ENCODE peak calls at places on chromosome 14, in seven cellular contexts. L, C, N, O, B, W and R are unnamed samples.

GRCh38 chr14:82855912-82856381 is 1322.3 kb upstream of the SEL1L start:
- DNase-seq in C (no peak), B (peak), N (peak), O (no peak), W (peak), L (no peak), R (peak)

GRCh38 chr14:49464885-49465284 is 121.3 kb downstream of the RPS29 start:
- DNase-seq in L (no peak), O (no peak), B (peak), N (no peak), W (no peak), C (no peak), R (no peak)

GRCh38 chr14:92702441-92702918 is 45.9 kb downstream of the LGMN start:
- DNase-seq in B (no peak), N (no peak), W (no peak), C (no peak), L (no peak), O (no peak), R (no peak)

GRCh38 chr14:76928301-76928700 is 100.2 kb downstream of the IRF2BPL start:
- DNase-seq in C (no peak), L (no peak), B (no peak), O (no peak), W (no peak), N (no peak), R (peak)

GRCh38 chr14:55448146-55448614 is 7.8 kb upstream of the TBPL2 start:
- DNase-seq in O (peak), C (no peak), L (peak), N (peak), B (peak), W (peak), R (peak)

GRCh38 chr14:23411563-23412525 is 3.8 kb upstream of the MYH6 start:
- DNase-seq in L (no peak), C (no peak), W (no peak), B (no peak), O (no peak), N (no peak), R (no peak)

GRCh38 chr14:78164226-78164853 is 5.8 kb upstream of the NRXN3 start:
- DNase-seq in B (peak), N (no peak), L (peak), W (no peak), O (peak), C (no peak), R (no peak)

GRCh38 chr14:71492346-71492745 is 439.9 kb upstream of the RGS6 start:
- DNase-seq in C (no peak), B (no peak), W (no peak), N (no peak), O (no peak), L (no peak), R (no peak)

GRCh38 chr14:79544671-79545070 is 666.6 kb downstream of the DIO2 start:
- DNase-seq in L (no peak), W (no peak), O (no peak), N (peak), B (no peak), C (no peak), R (peak)
- H3K4me3 ChIP-seq in L (no peak), W (no peak), O (no peak), N (no peak), B (no peak), C (no peak), R (no peak)

DNA sequence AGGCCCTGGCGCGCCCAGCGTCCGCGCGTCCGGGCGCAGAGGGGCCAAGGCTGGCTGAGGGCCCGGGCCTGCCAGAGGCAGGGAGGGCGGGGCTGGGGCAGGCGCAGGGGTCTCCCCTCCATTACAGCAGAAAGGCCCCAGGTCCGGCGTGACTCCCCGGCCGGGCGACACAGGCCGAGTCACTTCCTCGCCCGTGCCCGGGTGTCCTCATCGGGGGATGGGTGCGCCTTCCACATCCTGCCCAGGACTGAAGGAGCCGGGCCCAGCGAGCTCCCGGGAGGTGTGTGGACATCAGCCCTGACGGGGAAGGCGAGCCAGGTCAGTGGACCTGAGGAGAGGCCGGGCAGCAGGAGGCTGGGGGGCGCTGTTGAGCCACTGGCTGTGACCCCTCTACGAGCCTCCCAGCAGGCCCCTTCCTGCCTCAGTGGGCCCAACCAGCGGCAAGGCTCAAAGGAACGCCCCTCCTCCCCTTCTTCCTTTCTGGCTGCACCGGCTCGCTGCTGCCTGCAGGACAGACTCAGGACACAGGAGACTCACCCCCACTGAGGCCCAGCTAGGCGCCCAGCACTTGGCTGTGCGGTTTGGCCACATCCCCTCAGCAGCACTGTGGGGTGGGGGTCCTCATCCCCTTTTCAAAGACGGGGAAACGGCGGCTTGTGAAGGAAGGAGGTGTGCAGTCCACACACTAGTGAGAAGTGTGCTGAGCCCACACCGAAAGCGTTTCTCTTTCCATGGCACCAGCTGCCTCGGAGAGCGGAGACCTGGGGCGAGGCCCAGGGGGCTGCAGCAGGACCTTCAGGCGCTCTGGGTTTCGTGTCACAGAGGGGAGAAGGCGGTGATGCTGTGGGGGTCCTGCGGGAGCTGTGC is 606 bp downstream of the TNFAIP2 start:
- DNase-seq in W (no peak), B (no peak), L (peak), N (peak), C (no peak), O (peak), R (peak)
- TF ChIP-seq CTCF in W (no peak), B (peak), L (no peak), N (peak), C (peak), O (no peak), R (peak)

GRCh38 chr14:102046337-102047278 is 40.2 kb downstream of the HSP90AA1 start:
- DNase-seq in L (peak), C (no peak), O (peak), W (peak), B (peak), N (peak), R (peak)
- H3K4me3 ChIP-seq in L (no peak), C (no peak), O (no peak), W (no peak), B (no peak), N (no peak), R (no peak)

DNA sequence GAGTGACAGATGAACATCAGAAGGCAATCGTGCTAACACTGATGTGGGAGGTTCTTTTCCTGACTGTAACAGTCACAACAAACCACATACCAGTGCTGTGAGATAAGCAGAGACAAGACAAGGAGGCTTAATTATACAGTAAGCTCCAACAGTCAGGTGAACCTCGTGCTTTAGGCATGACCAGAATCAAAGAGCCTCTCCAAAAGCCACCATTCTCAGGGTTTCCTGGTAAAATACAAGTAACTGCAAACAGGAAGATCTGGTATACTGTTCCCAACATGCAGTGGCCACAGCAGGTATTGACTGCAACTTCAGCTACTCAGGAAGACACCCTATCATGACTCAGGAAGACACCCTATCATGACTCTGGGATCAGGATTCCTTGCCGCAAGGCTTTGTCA is 47.3 kb upstream of the GTF2A1 start:
- DNase-seq in O (no peak), C (no peak), L (no peak), W (peak), B (peak), N (no peak), R (peak)
- TF ChIP-seq CTCF in O (no peak), C (peak), L (no peak), W (no peak), B (no peak), N (no peak), R (no peak)